ENCODE peak calls at places on chromosomes 5 and 9, in six cellular contexts. A is stomach, C is LoVo, M is Panc1, P is HFFc6, L is NCI-H2029 treated with DMSO at 0.1 percent for 48 hours. K is an unnamed sample.

GRCh38 chr9:134522976-134523375 is 118.6 kb upstream of the COL5A1 start:
- DNase-seq in A (peak), C (no peak), M (no peak), P (no peak), L (no peak), K (no peak)

GRCh38 chr9:22002038-22002437 is 7.1 kb downstream of the CDKN2B start:
- DNase-seq in P (no peak), C (no peak), L (no peak), M (no peak), A (no peak), K (no peak)

GRCh38 chr9:98378206-98379193 is 123.1 kb upstream of the TBC1D2 start:
- DNase-seq in C (no peak), L (no peak), A (no peak), M (no peak), P (no peak), K (no peak)

GRCh38 chr5:171316258-171317121 is 7.4 kb downstream of the TLX3 start:
- DNase-seq in C (no peak), L (no peak), M (no peak), P (no peak), A (no peak), K (no peak)

GRCh38 chr5:137629646-137630045 is 106.2 kb downstream of the KLHL3 start:
- DNase-seq in A (no peak), C (peak), L (peak), M (peak), P (peak), K (no peak)

GRCh38 chr9:126127591-126127990 is 199.0 kb upstream of the MVB12B start:
- DNase-seq in A (peak), C (no peak), M (no peak), P (no peak), L (no peak), K (no peak)

GRCh38 chr5:68849103-68849502 is 244.7 kb upstream of the SLC30A5 start:
- DNase-seq in L (no peak), C (no peak), A (no peak), P (no peak), M (no peak), K (no peak)

GRCh38 chr9:107861075-107861474 is 371.5 kb upstream of the KLF4 start:
- DNase-seq in A (no peak), C (no peak), M (no peak), P (no peak), L (no peak), K (peak)

GRCh38 chr5:65480306-65480865 is 1.3 kb downstream of the ADAMTS6 start:
- DNase-seq in A (peak), C (peak), M (no peak), P (peak), L (peak), K (no peak)

GRCh38 chr9:18721267-18722079 is 247.5 kb downstream of the ADAMTSL1 start:
- DNase-seq in L (peak), A (no peak), P (no peak), C (no peak), M (no peak), K (no peak)

GRCh38 chr9:114049453-114050225 is 28.5 kb downstream of the AMBP start:
- DNase-seq in C (no peak), L (no peak), P (no peak), M (no peak), A (no peak), K (no peak)

GRCh38 chr5:164597293-164597900 is 1092.0 kb downstream of the MAT2B start:
- DNase-seq in L (no peak), A (no peak), C (peak), P (no peak), M (no peak), K (no peak)